ENCODE peak calls at places on chromosomes 2 and 18, in six cellular contexts. U, G, P, V, O and C are unnamed samples.

GRCh38 chr18:44537521-44537920 is 143.2 kb upstream of the SETBP1 start:
- DNase-seq in V (peak), G (peak), U (no peak), P (no peak), O (no peak), C (no peak)

GRCh38 chr18:80241919-80242777 is 5.2 kb downstream of the PARD6G start:
- DNase-seq in P (no peak), V (no peak), G (no peak), U (no peak), O (no peak), C (no peak)

GRCh38 chr2:10452956-10453885 is 5.1 kb upstream of the ODC1 start:
- DNase-seq in O (no peak), G (no peak), U (no peak), P (no peak), V (no peak), C (no peak)

GRCh38 chr2:155377178-155377780 is 678.8 kb downstream of the KCNJ3 start:
- DNase-seq in P (peak), U (no peak), V (no peak), G (peak), O (no peak), C (peak)

GRCh38 chr2:47041891-47042684 is 113.0 kb downstream of the STPG4 start:
- DNase-seq in O (no peak), V (no peak), P (no peak), G (no peak), U (no peak), C (no peak)

GRCh38 chr2:40360652-40361051 is 91.2 kb downstream of the SLC8A1 start:
- DNase-seq in P (no peak), U (peak), V (no peak), O (no peak), G (no peak), C (no peak)

GRCh38 chr2:59196511-59196910 is 955.4 kb upstream of the FANCL start:
- DNase-seq in U (no peak), O (no peak), P (no peak), V (peak), G (no peak), C (no peak)

GRCh38 chr2:239660390-239661228 is 259.8 kb upstream of the HDAC4 start:
- DNase-seq in G (no peak), P (no peak), U (no peak), O (no peak), V (no peak), C (no peak)

GRCh38 chr2:39629646-39630045 is 36.1 kb upstream of the TMEM178A start:
- DNase-seq in P (no peak), G (no peak), O (no peak), U (no peak), V (no peak), C (no peak)

GRCh38 chr2:160835166-160835565 is 325.1 kb upstream of the TANK start:
- DNase-seq in V (no peak), O (no peak), G (no peak), U (no peak), P (no peak), C (no peak)

GRCh38 chr2:142694282-142694681 is 183.2 kb upstream of the KYNU start:
- DNase-seq in U (no peak), G (no peak), V (no peak), O (no peak), P (no peak), C (no peak)

GRCh38 chr2:195496991-195497390 is 160.0 kb upstream of the SLC39A10 start:
- DNase-seq in O (no peak), P (no peak), V (no peak), G (no peak), U (no peak), C (no peak)

GRCh38 chr2:134320930-134321329 is 67.1 kb downstream of the MGAT5 start:
- DNase-seq in U (peak), P (no peak), O (no peak), G (no peak), V (no peak), C (peak)

GRCh38 chr2:235143789-235144188 is 192.0 kb downstream of the SH3BP4 start:
- DNase-seq in V (no peak), U (no peak), O (no peak), P (no peak), G (no peak), C (no peak)

GRCh38 chr2:152762202-152762601 is 43.8 kb downstream of the ARL6IP6 start:
- DNase-seq in G (peak), P (no peak), O (no peak), U (no peak), V (peak), C (no peak)